ENCODE peak calls at places on chromosomes 7 and 10, in five cellular contexts. One of them, this sample, is unnamed.

GRCh38 chr7:81110673-81111072 is 191.8 kb upstream of the SEMA3C start:
- DNase-seq in cardiac fibroblast: no peak
- DNase-seq in K562: no peak
- DNase-seq in upper lobe of right lung: no peak
- DNase-seq in cardiac muscle cell: no peak
- DNase-seq in this sample: no peak

GRCh38 chr7:110988348-110988747 is 102.6 kb upstream of the LRRN3 start:
- DNase-seq in cardiac fibroblast: no peak
- DNase-seq in K562: no peak
- DNase-seq in upper lobe of right lung: no peak
- DNase-seq in cardiac muscle cell: no peak
- DNase-seq in this sample: no peak

GRCh38 chr7:69285856-69286255 is 312.4 kb upstream of the AUTS2 start:
- DNase-seq in cardiac fibroblast: no peak
- DNase-seq in K562: no peak
- DNase-seq in upper lobe of right lung: no peak
- DNase-seq in cardiac muscle cell: no peak
- DNase-seq in this sample: no peak

GRCh38 chr7:126689037-126689436 is 563.7 kb downstream of the GRM8 start:
- DNase-seq in cardiac fibroblast: no peak
- DNase-seq in K562: no peak
- DNase-seq in upper lobe of right lung: no peak
- DNase-seq in cardiac muscle cell: peak
- DNase-seq in this sample: no peak

GRCh38 chr10:49666054-49666453 is 13.4 kb upstream of the C10orf53 start:
- DNase-seq in cardiac fibroblast: no peak
- DNase-seq in K562: no peak
- DNase-seq in upper lobe of right lung: no peak
- DNase-seq in cardiac muscle cell: no peak
- DNase-seq in this sample: no peak

GRCh38 chr10:48623607-48624132 is 18.8 kb upstream of the ARHGAP22 start:
- DNase-seq in cardiac fibroblast: no peak
- DNase-seq in K562: no peak
- DNase-seq in upper lobe of right lung: no peak
- DNase-seq in cardiac muscle cell: no peak
- DNase-seq in this sample: no peak

GRCh38 chr10:62154231-62154630 is 114.4 kb downstream of the RTKN2 start:
- DNase-seq in cardiac fibroblast: no peak
- DNase-seq in K562: no peak
- DNase-seq in upper lobe of right lung: no peak
- DNase-seq in cardiac muscle cell: no peak
- DNase-seq in this sample: no peak

GRCh38 chr10:131452926-131453771 is 141.6 kb upstream of the TCERG1L start:
- DNase-seq in cardiac fibroblast: no peak
- DNase-seq in K562: no peak
- DNase-seq in upper lobe of right lung: peak
- DNase-seq in cardiac muscle cell: peak
- DNase-seq in this sample: peak

GRCh38 chr7:30403477-30403876 is 75.1 kb downstream of the NOD1 start:
- DNase-seq in cardiac fibroblast: no peak
- DNase-seq in K562: peak
- DNase-seq in upper lobe of right lung: no peak
- DNase-seq in cardiac muscle cell: no peak
- DNase-seq in this sample: no peak

GRCh38 chr7:90551036-90551435 is 45.1 kb upstream of the CDK14 start:
- DNase-seq in cardiac fibroblast: no peak
- DNase-seq in K562: no peak
- DNase-seq in upper lobe of right lung: no peak
- DNase-seq in cardiac muscle cell: no peak
- DNase-seq in this sample: no peak

GRCh38 chr7:74449809-74450397 is 3.8 kb upstream of the GTF2IRD1 start:
- DNase-seq in cardiac fibroblast: peak
- DNase-seq in K562: peak
- DNase-seq in upper lobe of right lung: no peak
- DNase-seq in cardiac muscle cell: peak
- DNase-seq in this sample: no peak

GRCh38 chr10:127027786-127028185 is 122.6 kb downstream of the DOCK1 start:
- DNase-seq in cardiac fibroblast: no peak
- DNase-seq in K562: no peak
- DNase-seq in upper lobe of right lung: no peak
- DNase-seq in cardiac muscle cell: no peak
- DNase-seq in this sample: no peak

GRCh38 chr10:3169738-3170137 is 2.8 kb downstream of the PITRM1 start:
- DNase-seq in cardiac fibroblast: no peak
- DNase-seq in K562: no peak
- DNase-seq in upper lobe of right lung: no peak
- DNase-seq in cardiac muscle cell: no peak
- DNase-seq in this sample: no peak

GRCh38 chr10:3165196-3165595 is 7.4 kb downstream of the PITRM1 start:
- DNase-seq in cardiac fibroblast: no peak
- DNase-seq in K562: no peak
- DNase-seq in upper lobe of right lung: no peak
- DNase-seq in cardiac muscle cell: no peak
- DNase-seq in this sample: no peak

GRCh38 chr10:3166496-3167290 is 5.9 kb downstream of the PITRM1 start:
- DNase-seq in cardiac fibroblast: no peak
- DNase-seq in K562: no peak
- DNase-seq in upper lobe of right lung: no peak
- DNase-seq in cardiac muscle cell: no peak
- DNase-seq in this sample: no peak

GRCh38 chr10:3169271-3169670 is 3.3 kb downstream of the PITRM1 start:
- DNase-seq in cardiac fibroblast: no peak
- DNase-seq in K562: no peak
- DNase-seq in upper lobe of right lung: no peak
- DNase-seq in cardiac muscle cell: no peak
- DNase-seq in this sample: peak

DNA sequence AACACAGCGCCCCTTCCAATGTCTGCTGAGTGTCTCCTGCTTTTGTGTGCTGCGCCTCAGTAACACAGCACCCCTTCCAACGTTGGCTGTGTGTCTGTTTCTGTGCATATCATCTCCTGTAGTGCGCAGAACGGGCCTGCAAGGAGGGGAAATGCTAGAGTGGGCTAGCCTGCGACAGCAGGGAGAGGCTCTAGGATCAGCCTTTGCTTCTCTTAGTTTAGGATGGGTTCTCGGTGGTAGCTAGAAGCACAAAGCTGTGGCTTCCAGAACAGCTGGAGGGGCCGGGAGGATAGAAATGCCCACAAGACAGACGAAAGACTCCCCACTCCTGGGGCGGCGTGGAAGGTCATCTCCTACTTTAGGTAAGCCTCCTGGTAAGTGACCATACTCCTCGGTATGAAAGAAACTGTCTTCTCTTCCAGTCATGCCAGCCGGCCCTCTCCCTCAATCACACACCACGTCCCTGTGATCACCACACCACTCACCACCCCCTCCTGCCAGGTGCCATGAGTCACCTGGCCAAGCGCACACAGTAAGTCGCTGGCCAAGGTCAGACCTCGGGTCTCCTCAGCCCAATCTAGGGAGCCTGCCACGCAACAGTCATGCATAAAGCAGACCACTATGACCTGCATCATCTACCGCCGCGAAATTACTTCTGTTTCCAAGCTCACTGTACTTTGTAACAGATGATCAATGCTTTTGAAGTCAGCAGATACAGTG is 4.8 kb downstream of the PITRM1 start:
- DNase-seq in cardiac fibroblast: no peak
- DNase-seq in K562: no peak
- DNase-seq in upper lobe of right lung: no peak
- DNase-seq in cardiac muscle cell: no peak
- DNase-seq in this sample: peak
- TF ChIP-seq CTCF in cardiac fibroblast: no peak
- TF ChIP-seq CTCF in K562: no peak
- TF ChIP-seq CTCF in upper lobe of right lung: no peak
- TF ChIP-seq CTCF in cardiac muscle cell: no peak
- TF ChIP-seq CTCF in this sample: no peak

GRCh38 chr10:43196981-43197833 is 59.0 kb downstream of the CSGALNACT2 start:
- DNase-seq in cardiac fibroblast: no peak
- DNase-seq in K562: no peak
- DNase-seq in upper lobe of right lung: peak
- DNase-seq in cardiac muscle cell: no peak
- DNase-seq in this sample: peak
- TF ChIP-seq CTCF in cardiac fibroblast: no peak
- TF ChIP-seq CTCF in K562: no peak
- TF ChIP-seq CTCF in upper lobe of right lung: no peak
- TF ChIP-seq CTCF in cardiac muscle cell: no peak
- TF ChIP-seq CTCF in this sample: no peak

GRCh38 chr7:131625817-131626372 is 69.5 kb upstream of the PODXL start:
- DNase-seq in cardiac fibroblast: no peak
- DNase-seq in K562: no peak
- DNase-seq in upper lobe of right lung: no peak
- DNase-seq in cardiac muscle cell: peak
- DNase-seq in this sample: peak
- TF ChIP-seq CTCF in cardiac fibroblast: no peak
- TF ChIP-seq CTCF in K562: no peak
- TF ChIP-seq CTCF in upper lobe of right lung: peak
- TF ChIP-seq CTCF in cardiac muscle cell: no peak
- TF ChIP-seq CTCF in this sample: no peak

GRCh38 chr7:92729172-92729571 is 107.2 kb downstream of the CDK6 start:
- DNase-seq in cardiac fibroblast: peak
- DNase-seq in K562: no peak
- DNase-seq in upper lobe of right lung: no peak
- DNase-seq in cardiac muscle cell: peak
- DNase-seq in this sample: no peak
- TF ChIP-seq CTCF in cardiac fibroblast: no peak
- TF ChIP-seq CTCF in K562: no peak
- TF ChIP-seq CTCF in upper lobe of right lung: no peak
- TF ChIP-seq CTCF in cardiac muscle cell: no peak
- TF ChIP-seq CTCF in this sample: no peak

GRCh38 chr10:102384053-102384452 is 11.5 kb upstream of the NFKB2 start:
- DNase-seq in cardiac fibroblast: peak
- DNase-seq in K562: peak
- DNase-seq in upper lobe of right lung: no peak
- DNase-seq in cardiac muscle cell: peak
- DNase-seq in this sample: no peak
- TF ChIP-seq CTCF in cardiac fibroblast: peak
- TF ChIP-seq CTCF in K562: peak
- TF ChIP-seq CTCF in upper lobe of right lung: no peak
- TF ChIP-seq CTCF in cardiac muscle cell: peak
- TF ChIP-seq CTCF in this sample: no peak

DNA sequence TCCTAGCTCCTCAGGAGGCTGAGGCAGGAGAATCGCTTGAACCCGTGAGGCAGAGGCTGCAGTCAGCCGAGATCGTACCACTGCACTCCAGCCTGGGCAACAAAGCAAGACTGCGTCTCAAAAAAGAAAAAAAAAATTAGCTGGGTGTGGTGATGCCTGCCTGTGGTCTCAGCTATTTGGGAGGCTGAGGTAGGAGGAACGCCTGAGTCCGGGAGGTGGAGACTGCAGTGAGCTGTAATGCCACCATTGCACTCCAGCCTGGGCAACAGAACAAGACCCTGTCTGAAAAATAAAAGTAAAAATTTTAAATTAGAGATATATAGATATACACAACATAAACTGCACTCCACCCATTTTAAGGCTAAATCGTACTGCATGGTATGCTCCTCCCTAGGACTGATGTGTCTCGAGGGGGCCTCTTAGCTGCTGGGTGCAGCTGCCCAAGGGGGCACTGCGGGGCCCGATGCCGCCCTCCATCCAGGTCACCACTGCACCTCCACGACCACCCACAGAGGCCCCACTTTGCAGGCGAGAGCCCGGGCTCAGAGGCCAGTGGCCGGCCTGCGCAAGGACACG is 40.9 kb upstream of the FOXK1 start:
- DNase-seq in cardiac fibroblast: no peak
- DNase-seq in K562: no peak
- DNase-seq in upper lobe of right lung: no peak
- DNase-seq in cardiac muscle cell: no peak
- DNase-seq in this sample: no peak
- TF ChIP-seq CTCF in cardiac fibroblast: peak
- TF ChIP-seq CTCF in K562: no peak
- TF ChIP-seq CTCF in upper lobe of right lung: no peak
- TF ChIP-seq CTCF in cardiac muscle cell: peak
- TF ChIP-seq CTCF in this sample: no peak

DNA sequence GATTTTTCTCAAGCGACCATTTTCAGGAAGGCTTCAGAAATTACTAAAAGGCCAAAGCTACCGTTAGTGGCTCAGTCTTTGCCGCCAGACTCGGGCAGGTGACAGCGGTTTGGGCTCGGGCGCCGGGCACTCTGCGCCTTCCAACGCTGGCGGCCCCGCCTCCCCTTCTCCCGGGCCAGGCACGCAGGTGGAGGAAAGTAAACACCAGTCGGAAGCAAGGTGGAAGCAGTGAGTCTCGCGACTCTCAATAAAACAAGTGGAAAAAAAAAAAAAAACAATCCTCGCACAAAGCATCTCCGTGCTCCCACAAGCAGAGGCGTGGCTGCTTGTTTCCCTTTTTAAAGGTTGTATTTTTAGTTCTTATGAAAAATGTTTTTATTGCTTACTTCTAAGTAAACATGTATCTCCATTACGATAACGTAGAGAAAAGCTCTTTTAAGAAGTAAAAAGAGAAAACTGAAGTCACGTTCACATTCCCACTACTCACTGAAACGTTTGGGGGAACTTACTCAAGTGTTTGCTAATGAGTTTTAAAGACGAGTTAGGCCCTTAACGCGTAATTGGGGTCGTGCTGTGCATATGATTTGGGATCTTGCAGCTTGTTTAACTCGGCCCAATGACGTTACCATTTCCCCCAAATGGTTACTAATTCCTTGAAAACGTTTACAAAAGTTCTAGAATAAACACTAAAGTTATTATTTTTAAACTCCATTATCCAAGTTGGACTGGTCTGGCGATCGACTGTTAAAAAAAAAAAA is 904 bp downstream of the CDCA7L start:
- DNase-seq in cardiac fibroblast: peak
- DNase-seq in K562: no peak
- DNase-seq in upper lobe of right lung: peak
- DNase-seq in cardiac muscle cell: peak
- DNase-seq in this sample: peak
- TF ChIP-seq CTCF in cardiac fibroblast: no peak
- TF ChIP-seq CTCF in K562: no peak
- TF ChIP-seq CTCF in upper lobe of right lung: no peak
- TF ChIP-seq CTCF in cardiac muscle cell: no peak
- TF ChIP-seq CTCF in this sample: no peak

GRCh38 chr7:151762501-151763245 is 114.2 kb downstream of the PRKAG2 start:
- DNase-seq in cardiac fibroblast: no peak
- DNase-seq in K562: no peak
- DNase-seq in upper lobe of right lung: no peak
- DNase-seq in cardiac muscle cell: no peak
- DNase-seq in this sample: no peak

GRCh38 chr7:151761957-151762356 is 115.0 kb downstream of the PRKAG2 start:
- DNase-seq in cardiac fibroblast: no peak
- DNase-seq in K562: no peak
- DNase-seq in upper lobe of right lung: no peak
- DNase-seq in cardiac muscle cell: no peak
- DNase-seq in this sample: no peak

GRCh38 chr7:151761256-151761655 is 115.7 kb downstream of the PRKAG2 start:
- DNase-seq in cardiac fibroblast: no peak
- DNase-seq in K562: peak
- DNase-seq in upper lobe of right lung: no peak
- DNase-seq in cardiac muscle cell: no peak
- DNase-seq in this sample: no peak

GRCh38 chr7:151764056-151764920 is 112.6 kb downstream of the PRKAG2 start:
- DNase-seq in cardiac fibroblast: no peak
- DNase-seq in K562: no peak
- DNase-seq in upper lobe of right lung: peak
- DNase-seq in cardiac muscle cell: no peak
- DNase-seq in this sample: no peak

GRCh38 chr7:151763420-151763984 is 113.4 kb downstream of the PRKAG2 start:
- DNase-seq in cardiac fibroblast: no peak
- DNase-seq in K562: no peak
- DNase-seq in upper lobe of right lung: no peak
- DNase-seq in cardiac muscle cell: no peak
- DNase-seq in this sample: no peak
- TF ChIP-seq CTCF in cardiac fibroblast: no peak
- TF ChIP-seq CTCF in K562: no peak
- TF ChIP-seq CTCF in upper lobe of right lung: no peak
- TF ChIP-seq CTCF in cardiac muscle cell: no peak
- TF ChIP-seq CTCF in this sample: no peak